ENCODE peak calls at places on chromosome 15, in seven cellular contexts. One of them, this sample, is unnamed.

GRCh38 chr15:37098468-37099320 is 1.7 kb downstream of the MEIS2 start:
- DNase-seq in K562: peak
- DNase-seq in HepG2: no peak
- DNase-seq in H1: no peak
- DNase-seq in HCT116: no peak
- DNase-seq in SK-N-SH: peak
- DNase-seq in GM12878: no peak
- DNase-seq in this sample: no peak

GRCh38 chr15:25799906-25800700 is 63.0 kb downstream of the ATP10A start:
- DNase-seq in H1: no peak
- DNase-seq in HCT116: no peak
- DNase-seq in HepG2: no peak
- DNase-seq in K562: no peak
- DNase-seq in GM12878: no peak
- DNase-seq in SK-N-SH: no peak
- DNase-seq in this sample: no peak

GRCh38 chr15:32888221-32888761 is 170.5 kb downstream of the GREM1 start:
- DNase-seq in K562: no peak
- DNase-seq in HCT116: no peak
- DNase-seq in GM12878: no peak
- DNase-seq in HepG2: no peak
- DNase-seq in SK-N-SH: no peak
- DNase-seq in H1: no peak
- DNase-seq in this sample: no peak

GRCh38 chr15:70447081-70447480 is 316.3 kb downstream of the UACA start:
- DNase-seq in K562: no peak
- DNase-seq in HepG2: no peak
- DNase-seq in GM12878: no peak
- DNase-seq in SK-N-SH: no peak
- DNase-seq in HCT116: no peak
- DNase-seq in H1: no peak
- DNase-seq in this sample: no peak

GRCh38 chr15:22942877-22943276 is 37.3 kb downstream of the CYFIP1 start:
- DNase-seq in H1: no peak
- DNase-seq in HepG2: no peak
- DNase-seq in HCT116: no peak
- DNase-seq in K562: no peak
- DNase-seq in SK-N-SH: no peak
- DNase-seq in GM12878: no peak
- DNase-seq in this sample: no peak

GRCh38 chr15:85112997-85113396 is 131.3 kb downstream of the PDE8A start:
- DNase-seq in SK-N-SH: no peak
- DNase-seq in HepG2: no peak
- DNase-seq in GM12878: no peak
- DNase-seq in K562: no peak
- DNase-seq in H1: no peak
- DNase-seq in HCT116: no peak
- DNase-seq in this sample: no peak

GRCh38 chr15:38750816-38751215 is 186.2 kb upstream of the RASGRP1 start:
- DNase-seq in K562: no peak
- DNase-seq in H1: no peak
- DNase-seq in HCT116: no peak
- DNase-seq in HepG2: no peak
- DNase-seq in SK-N-SH: no peak
- DNase-seq in GM12878: no peak
- DNase-seq in this sample: no peak

GRCh38 chr15:70510433-70510832 is 252.9 kb downstream of the UACA start:
- DNase-seq in HepG2: no peak
- DNase-seq in H1: no peak
- DNase-seq in HCT116: no peak
- DNase-seq in GM12878: no peak
- DNase-seq in K562: no peak
- DNase-seq in SK-N-SH: no peak
- DNase-seq in this sample: no peak

GRCh38 chr15:78804391-78804792 is 6.9 kb downstream of the ADAMTS7 start:
- DNase-seq in HCT116: no peak
- DNase-seq in GM12878: no peak
- DNase-seq in HepG2: no peak
- DNase-seq in H1: peak
- DNase-seq in K562: no peak
- DNase-seq in SK-N-SH: no peak
- DNase-seq in this sample: no peak

GRCh38 chr15:68962464-68962863 is 32.1 kb downstream of the SPESP1 start:
- DNase-seq in HCT116: no peak
- DNase-seq in K562: no peak
- DNase-seq in HepG2: no peak
- DNase-seq in GM12878: no peak
- DNase-seq in SK-N-SH: no peak
- DNase-seq in H1: no peak
- DNase-seq in this sample: no peak

GRCh38 chr15:73809728-73810501 is 56.8 kb upstream of the INSYN1 start:
- DNase-seq in H1: no peak
- DNase-seq in K562: no peak
- DNase-seq in HCT116: no peak
- DNase-seq in SK-N-SH: peak
- DNase-seq in HepG2: no peak
- DNase-seq in GM12878: no peak
- DNase-seq in this sample: no peak

GRCh38 chr15:98663606-98664005 is 15.3 kb downstream of the IGF1R start:
- DNase-seq in SK-N-SH: no peak
- DNase-seq in GM12878: no peak
- DNase-seq in H1: no peak
- DNase-seq in K562: no peak
- DNase-seq in HepG2: peak
- DNase-seq in HCT116: no peak
- DNase-seq in this sample: no peak

GRCh38 chr15:98657721-98658120 is 9.4 kb downstream of the IGF1R start:
- DNase-seq in HCT116: no peak
- DNase-seq in K562: no peak
- DNase-seq in HepG2: no peak
- DNase-seq in H1: no peak
- DNase-seq in GM12878: no peak
- DNase-seq in SK-N-SH: no peak
- DNase-seq in this sample: no peak

GRCh38 chr15:98658831-98659699 is 10.7 kb downstream of the IGF1R start:
- DNase-seq in K562: peak
- DNase-seq in SK-N-SH: peak
- DNase-seq in H1: no peak
- DNase-seq in HCT116: peak
- DNase-seq in GM12878: peak
- DNase-seq in HepG2: peak
- DNase-seq in this sample: peak

GRCh38 chr15:98663045-98663444 is 14.7 kb downstream of the IGF1R start:
- DNase-seq in H1: no peak
- DNase-seq in HCT116: no peak
- DNase-seq in K562: no peak
- DNase-seq in HepG2: no peak
- DNase-seq in SK-N-SH: no peak
- DNase-seq in GM12878: no peak
- DNase-seq in this sample: no peak

DNA sequence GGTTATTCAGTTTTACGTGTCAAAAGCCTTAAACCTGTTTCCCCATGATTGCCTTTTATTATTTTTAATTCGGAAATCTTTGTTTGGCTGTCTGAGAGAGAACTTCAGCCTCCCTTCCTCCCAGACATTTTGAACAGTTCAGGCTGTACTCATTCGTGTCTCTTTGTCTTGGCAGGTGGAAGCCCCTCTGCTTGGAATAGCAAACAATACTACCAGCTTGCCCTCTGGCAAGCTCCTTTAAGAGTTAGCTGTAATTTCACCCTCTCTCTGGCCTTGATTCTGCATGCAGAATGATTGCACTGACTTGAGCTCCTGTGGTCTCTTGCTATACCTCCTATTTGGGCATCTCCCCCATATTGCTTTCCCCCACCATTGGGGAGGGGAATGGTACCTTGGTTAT is 11.7 kb downstream of the IGF1R start:
- DNase-seq in HCT116: no peak
- DNase-seq in SK-N-SH: no peak
- DNase-seq in HepG2: no peak
- DNase-seq in GM12878: no peak
- DNase-seq in K562: no peak
- DNase-seq in H1: no peak
- DNase-seq in this sample: no peak
- TF ChIP-seq SIN3A in HCT116: no peak
- TF ChIP-seq SIN3A in SK-N-SH: no peak
- TF ChIP-seq SIN3A in HepG2: no peak
- TF ChIP-seq SIN3A in GM12878: no peak
- TF ChIP-seq SIN3A in K562: no peak
- TF ChIP-seq SIN3A in H1: no peak
- TF ChIP-seq SIN3A in this sample: no peak

DNA sequence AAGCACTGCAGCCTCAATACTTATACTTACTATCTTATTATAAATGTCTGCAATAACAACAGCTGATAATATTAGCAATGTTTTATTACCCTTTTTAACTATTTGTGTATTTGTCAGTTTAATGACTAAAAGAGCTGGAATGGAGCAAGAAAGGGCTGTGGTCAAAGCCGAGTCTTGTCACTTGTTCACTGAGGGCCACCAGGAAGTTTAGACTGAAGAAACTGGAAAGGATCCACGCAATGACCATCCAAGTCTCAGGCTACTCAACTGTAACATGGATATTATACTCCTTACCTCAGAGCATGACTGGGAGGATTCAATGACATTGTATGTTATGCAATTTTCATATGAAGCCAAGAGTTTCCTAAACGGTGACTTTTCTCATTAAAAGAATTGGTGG is 90.4 kb downstream of the TJP1 start:
- DNase-seq in H1: no peak
- DNase-seq in HepG2: no peak
- DNase-seq in HCT116: no peak
- DNase-seq in K562: no peak
- DNase-seq in SK-N-SH: no peak
- DNase-seq in GM12878: no peak
- DNase-seq in this sample: no peak
- TF ChIP-seq CTCF in H1: no peak
- TF ChIP-seq CTCF in HepG2: no peak
- TF ChIP-seq CTCF in HCT116: no peak
- TF ChIP-seq CTCF in K562: no peak
- TF ChIP-seq CTCF in SK-N-SH: no peak
- TF ChIP-seq CTCF in GM12878: no peak
- TF ChIP-seq CTCF in this sample: no peak

DNA sequence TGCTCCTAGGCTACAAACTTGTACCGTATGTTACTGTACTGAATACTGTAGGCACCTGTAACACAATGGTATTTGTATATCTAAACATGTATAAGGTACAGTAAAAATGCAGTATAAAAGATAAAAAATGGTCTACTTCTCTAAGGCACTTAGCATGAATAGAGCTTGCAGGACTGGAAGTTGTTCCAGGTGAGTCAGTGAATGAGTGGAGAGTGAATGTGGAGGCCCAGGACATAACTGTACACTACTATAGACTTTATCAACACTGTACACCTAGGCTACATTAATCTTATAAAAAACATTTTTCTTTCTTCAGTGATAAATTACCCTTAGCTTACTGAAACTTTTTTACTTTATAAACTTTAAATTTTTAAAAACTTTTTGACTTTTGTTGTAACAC is 12.5 kb downstream of the TNFAIP8L3 start:
- DNase-seq in HepG2: no peak
- DNase-seq in SK-N-SH: no peak
- DNase-seq in HCT116: no peak
- DNase-seq in K562: no peak
- DNase-seq in GM12878: no peak
- DNase-seq in H1: no peak
- DNase-seq in this sample: no peak
- TF ChIP-seq SIN3A in HepG2: no peak
- TF ChIP-seq SIN3A in SK-N-SH: no peak
- TF ChIP-seq SIN3A in HCT116: no peak
- TF ChIP-seq SIN3A in K562: no peak
- TF ChIP-seq SIN3A in GM12878: no peak
- TF ChIP-seq SIN3A in H1: no peak
- TF ChIP-seq SIN3A in this sample: no peak

DNA sequence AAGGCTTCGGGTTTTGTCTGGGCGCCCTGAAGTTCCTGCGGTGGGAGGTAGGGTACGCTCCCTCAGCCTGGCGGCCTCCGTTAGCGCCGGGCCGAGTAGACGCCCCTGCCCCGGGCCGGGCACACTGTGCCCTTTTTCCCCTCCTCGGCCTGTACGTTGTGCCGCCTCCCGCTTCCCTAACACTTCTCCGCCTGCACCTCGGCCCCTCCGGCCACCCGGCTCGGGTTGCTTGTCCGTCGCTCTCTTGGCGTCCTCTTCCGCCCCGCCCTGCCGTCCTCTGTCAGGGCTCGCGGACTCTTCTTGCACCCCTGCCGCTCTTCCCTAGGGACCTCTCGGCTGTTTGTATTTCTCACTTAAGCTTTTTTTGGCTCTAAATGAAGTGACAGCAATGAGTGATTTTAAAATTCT is 384 bp downstream of the KNL1 start:
- DNase-seq in SK-N-SH: peak
- DNase-seq in HepG2: peak
- DNase-seq in H1: peak
- DNase-seq in GM12878: peak
- DNase-seq in HCT116: peak
- DNase-seq in K562: peak
- DNase-seq in this sample: no peak
- TF ChIP-seq CTCF in SK-N-SH: no peak
- TF ChIP-seq CTCF in HepG2: no peak
- TF ChIP-seq CTCF in H1: no peak
- TF ChIP-seq CTCF in GM12878: peak
- TF ChIP-seq CTCF in HCT116: no peak
- TF ChIP-seq CTCF in K562: no peak
- TF ChIP-seq CTCF in this sample: no peak

DNA sequence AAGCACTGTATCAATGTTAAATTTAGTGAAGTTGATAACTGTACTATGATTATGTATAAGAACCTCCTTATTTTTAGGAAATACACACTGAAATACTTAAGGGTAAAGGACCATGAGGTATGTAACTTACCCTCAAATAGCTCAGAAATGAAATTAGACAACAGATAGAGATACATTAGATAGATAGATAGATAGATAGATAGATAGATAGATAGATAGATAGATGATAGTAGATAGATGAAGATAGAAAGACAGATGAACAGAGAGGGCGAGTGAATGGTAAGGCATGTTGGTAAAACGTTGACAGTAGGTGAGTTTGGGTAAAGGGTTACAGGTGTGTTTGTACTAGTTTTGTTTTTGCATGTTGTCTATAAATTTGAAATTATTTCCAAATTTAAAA is 38.0 kb upstream of the ACAN start:
- DNase-seq in HepG2: no peak
- DNase-seq in HCT116: no peak
- DNase-seq in GM12878: no peak
- DNase-seq in H1: no peak
- DNase-seq in K562: no peak
- DNase-seq in SK-N-SH: no peak
- DNase-seq in this sample: no peak
- TF ChIP-seq SIN3A in HepG2: no peak
- TF ChIP-seq SIN3A in HCT116: no peak
- TF ChIP-seq SIN3A in GM12878: no peak
- TF ChIP-seq SIN3A in H1: no peak
- TF ChIP-seq SIN3A in K562: no peak
- TF ChIP-seq SIN3A in SK-N-SH: no peak
- TF ChIP-seq SIN3A in this sample: no peak

GRCh38 chr15:40295297-40295696 is 12.4 kb upstream of the ANKRD63 start:
- DNase-seq in HCT116: no peak
- DNase-seq in GM12878: no peak
- DNase-seq in HepG2: no peak
- DNase-seq in SK-N-SH: no peak
- DNase-seq in H1: no peak
- DNase-seq in K562: no peak
- DNase-seq in this sample: no peak
- TF ChIP-seq CTCF in HCT116: no peak
- TF ChIP-seq CTCF in GM12878: no peak
- TF ChIP-seq CTCF in HepG2: no peak
- TF ChIP-seq CTCF in SK-N-SH: no peak
- TF ChIP-seq CTCF in H1: no peak
- TF ChIP-seq CTCF in K562: no peak
- TF ChIP-seq CTCF in this sample: no peak

This sample was measured in Panc1.